ENCODE peak calls at places on chromosomes 1 and 21, in seven cellular contexts. Y is lower lobe of right lung; B is adrenal gland; N is heart right ventricle; I is psoas muscle; G is CD8-positive, alpha-beta T cell; R is CD8-positive, alpha-beta memory T cell. A is an unnamed sample.

GRCh38 chr1:156625436-156626078 is 6.3 kb downstream of the HAPLN2 start:
- DNase-seq in N (peak; percentile 73), Y (peak; percentile 66), B (peak; percentile 46), G (peak; percentile 55), R (peak; percentile 72), I (peak; percentile 83), A (peak; percentile 77)

GRCh38 chr1:228514421-228514820 is 27.2 kb downstream of the RNF187 start:
- DNase-seq in I (no peak), B (no peak), R (no peak), G (no peak), Y (no peak), N (no peak), A (no peak)

GRCh38 chr1:168281603-168282002 is 926 bp downstream of the TBX19 start:
- DNase-seq in R (no peak), Y (no peak), I (no peak), B (no peak), G (no peak), N (no peak), A (no peak)

GRCh38 chr1:233087001-233087881 is 136.8 kb downstream of the NTPCR start:
- DNase-seq in G (no peak), Y (no peak), B (no peak), R (no peak), I (no peak), N (no peak), A (no peak)

GRCh38 chr1:59136541-59137335 is 160.2 kb upstream of the FGGY start:
- DNase-seq in R (no peak), Y (no peak), B (no peak), N (no peak), G (no peak), I (peak; percentile 78), A (no peak)

GRCh38 chr21:37711294-37711844 is 204.9 kb downstream of the KCNJ6 start:
- DNase-seq in G (no peak), R (no peak), N (no peak), Y (no peak), B (no peak), I (no peak), A (no peak)

GRCh38 chr1:144551543-144552424 is 40.9 kb upstream of the PPIAL4F start:
- DNase-seq in N (peak; percentile 71), G (peak; percentile 58), I (peak; percentile 91), Y (peak; percentile 82), B (peak; percentile 50), R (peak; percentile 84), A (peak; percentile 92)

GRCh38 chr1:155909894-155910293 is 1.3 kb downstream of the RIT1 start:
- DNase-seq in I (no peak), R (no peak), Y (no peak), B (no peak), G (no peak), N (no peak), A (peak; percentile 25)

GRCh38 chr1:184854036-184854435 is 99.4 kb upstream of the EDEM3 start:
- DNase-seq in N (no peak), R (no peak), Y (no peak), G (no peak), I (no peak), B (no peak), A (no peak)

GRCh38 chr1:95352767-95353166 is 118.8 kb downstream of the RWDD3 start:
- DNase-seq in G (no peak), N (no peak), B (no peak), Y (no peak), R (no peak), I (no peak), A (no peak)

GRCh38 chr1:28602536-28603439 is 10.7 kb downstream of the RAB42 start:
- DNase-seq in R (no peak), I (no peak), N (no peak), G (no peak), B (peak; percentile 72), Y (no peak), A (peak; percentile 72)

GRCh38 chr1:63615809-63616420 is 22.7 kb downstream of the PGM1 start:
- DNase-seq in G (peak; percentile 40), I (peak; percentile 54), R (peak; percentile 68), B (peak; percentile 55), Y (no peak), N (no peak), A (peak; percentile 76)

GRCh38 chr1:173329747-173330146 is 122.6 kb upstream of the TNFSF4 start:
- DNase-seq in R (no peak), I (no peak), N (no peak), Y (no peak), G (no peak), B (no peak), A (no peak)

GRCh38 chr1:235954306-235955283 is 87.9 kb upstream of the LYST start:
- DNase-seq in B (no peak), G (peak; percentile 45), I (peak; percentile 63), Y (peak; percentile 78), R (peak; percentile 73), N (peak; percentile 25), A (no peak)

GRCh38 chr1:172774561-172774960 is 115.7 kb downstream of the FASLG start:
- DNase-seq in N (no peak), R (no peak), G (no peak), B (no peak), Y (no peak), I (no peak), A (no peak)

GRCh38 chr1:38005195-38006007 is at the start of gene FHL3:
- DNase-seq in N (peak; percentile 80), Y (peak; percentile 74), I (peak; percentile 94), G (no peak), B (peak; percentile 65), R (peak; percentile 57), A (peak; percentile 45)

GRCh38 chr1:70429219-70429618 is 18.2 kb downstream of the CTH start:
- DNase-seq in N (no peak), Y (no peak), G (no peak), B (no peak), R (no peak), I (no peak), A (no peak)

GRCh38 chr1:86352096-86352495 is 44.0 kb downstream of the ODF2L start:
- DNase-seq in R (no peak), I (no peak), B (no peak), G (no peak), N (no peak), Y (no peak), A (no peak)

GRCh38 chr1:80656011-80656627 is 1144.6 kb upstream of the ADGRL2 start:
- DNase-seq in G (no peak), Y (no peak), R (no peak), B (no peak), I (no peak), N (no peak), A (no peak)

DNA sequence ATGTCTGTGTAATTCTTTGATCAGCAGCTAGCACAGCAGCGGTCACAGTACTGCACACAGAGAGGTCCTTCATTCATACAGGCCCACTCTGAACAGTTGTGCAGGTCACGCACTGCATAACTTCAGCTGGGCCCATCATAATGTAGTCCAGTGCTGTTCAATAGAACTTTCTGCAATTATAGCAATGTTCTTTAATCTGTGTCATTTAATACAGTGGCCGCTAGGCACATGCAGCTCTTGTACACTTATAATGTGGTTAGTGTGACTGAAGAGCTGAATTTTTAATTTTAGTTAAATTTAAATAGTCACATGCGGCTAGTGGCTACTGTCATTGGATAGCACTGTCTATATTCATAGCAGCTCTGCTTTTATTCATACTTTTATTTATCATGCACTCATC is 48.7 kb upstream of the NFASC start:
- DNase-seq in N (no peak), R (no peak), B (no peak), Y (no peak), I (no peak), G (no peak), A (no peak)
- H3K4me1 ChIP-seq in N (peaks cover 27% of the 10 kb centered on the region), R (no peaks in the 10 kb centered on the region), B (peaks cover 26% of the 10 kb centered on the region), Y (peaks cover 15% of the 10 kb centered on the region), I (peaks cover 4% of the 10 kb centered on the region), G (no peaks in the 10 kb centered on the region), A (peaks cover 30% of the 10 kb centered on the region)

GRCh38 chr1:7171168-7171567 is 385.9 kb downstream of the CAMTA1 start:
- DNase-seq in B (no peak), G (no peak), I (no peak), N (no peak), R (no peak), Y (no peak), A (no peak)
- H3K4me1 ChIP-seq in B (no peaks in the 10 kb centered on the region), G (no peaks in the 10 kb centered on the region), I (no peaks in the 10 kb centered on the region), N (peaks cover 8% of the 10 kb centered on the region), R (no peaks in the 10 kb centered on the region), Y (no peaks in the 10 kb centered on the region), A (no peaks in the 10 kb centered on the region)

GRCh38 chr1:183077107-183077506 is 53.9 kb downstream of the LAMC1 start:
- DNase-seq in R (no peak), N (no peak), I (no peak), Y (no peak), G (no peak), B (no peak), A (no peak)
- H3K4me1 ChIP-seq in R (no peaks in the 10 kb centered on the region), N (peaks cover 95% of the 10 kb centered on the region), I (peaks cover 78% of the 10 kb centered on the region), Y (peaks cover 68% of the 10 kb centered on the region), G (no peaks in the 10 kb centered on the region), B (peaks cover 54% of the 10 kb centered on the region), A (peaks cover 53% of the 10 kb centered on the region)

GRCh38 chr1:154434346-154435075 is 29.4 kb downstream of the IL6R start:
- DNase-seq in R (no peak), N (peak; percentile 75), G (no peak), B (peak; percentile 54), I (peak; percentile 89), Y (no peak), A (peak; percentile 93)
- H3K4me1 ChIP-seq in R (peaks cover 28% of the 10 kb centered on the region), N (peaks cover 50% of the 10 kb centered on the region), G (peaks cover 27% of the 10 kb centered on the region), B (peaks cover 16% of the 10 kb centered on the region), I (peaks cover 38% of the 10 kb centered on the region), Y (peaks cover 62% of the 10 kb centered on the region), A (peaks cover 20% of the 10 kb centered on the region)

DNA sequence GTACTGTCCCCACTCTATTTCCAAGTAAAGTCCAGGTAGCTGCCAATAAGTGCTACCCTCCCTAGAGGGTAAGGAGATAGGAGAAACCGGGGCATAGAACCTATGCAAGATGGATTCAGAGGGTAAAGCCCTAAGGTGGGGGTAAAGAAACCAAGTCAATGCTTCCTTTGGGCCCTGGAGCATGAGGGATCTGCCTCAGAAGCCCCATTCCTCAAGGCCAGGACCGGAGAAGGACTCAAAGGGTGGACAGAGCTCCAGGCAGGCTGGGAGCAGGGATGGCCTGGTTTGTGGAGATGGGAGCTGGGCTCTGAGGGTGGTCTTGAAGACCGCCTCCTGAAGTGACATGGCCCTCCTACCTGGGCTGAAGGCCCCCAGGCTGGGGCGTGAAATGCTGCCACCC is 3.9 kb downstream of the EPHA2 start:
- DNase-seq in Y (no peak), B (no peak), R (no peak), G (no peak), N (no peak), I (no peak), A (no peak)
- H3K4me1 ChIP-seq in Y (peaks cover 74% of the 10 kb centered on the region), B (peaks cover 55% of the 10 kb centered on the region), R (peaks cover 51% of the 10 kb centered on the region), G (peaks cover 48% of the 10 kb centered on the region), N (peaks cover 80% of the 10 kb centered on the region), I (peaks cover 25% of the 10 kb centered on the region), A (peaks cover 70% of the 10 kb centered on the region)

A was measured in tibial artery.